ENCODE peak calls at places on chromosomes 6 and 20, in nine cellular contexts. W, S, I, N, Q, A, R, O and X are unnamed samples. For H3K9me3, the result is how much of the 10 kb centered on the place peaks cover.

GRCh38 chr6:158321960-158322359 is 9.7 kb downstream of the TULP4 start:
- DNase-seq in A (no peak), O (no peak), R (no peak), W (no peak), S (no peak), Q (no peak), N (no peak), I (no peak), X (no peak)

GRCh38 chr20:34970193-34971037 is 14.7 kb downstream of the MYH7B start:
- DNase-seq in R (no peak), W (peak), A (no peak), O (no peak), I (no peak), Q (no peak), S (no peak), N (no peak), X (no peak)

GRCh38 chr6:50905297-50905696 is 86.6 kb downstream of the TFAP2B start:
- DNase-seq in N (no peak), Q (no peak), W (no peak), I (no peak), O (no peak), S (no peak), A (no peak), R (no peak), X (no peak)

GRCh38 chr6:145483191-145483996 is 251.9 kb downstream of the EPM2A start:
- DNase-seq in O (no peak), N (no peak), Q (no peak), R (no peak), S (no peak), W (no peak), I (no peak), A (no peak), X (no peak)

GRCh38 chr6:49333345-49334120 is 129.5 kb downstream of the MMUT start:
- DNase-seq in A (no peak), W (no peak), I (no peak), N (no peak), S (no peak), O (no peak), R (no peak), Q (no peak), X (no peak)

GRCh38 chr20:62390306-62391164 is 3.6 kb downstream of the RPS21 start:
- DNase-seq in N (no peak), O (no peak), Q (no peak), W (no peak), S (no peak), I (no peak), A (no peak), R (peak), X (no peak)

GRCh38 chr6:112466378-112467151 is 119.4 kb downstream of the RFPL4B start:
- DNase-seq in Q (no peak), R (no peak), O (no peak), N (no peak), W (no peak), I (no peak), S (no peak), A (no peak), X (no peak)

GRCh38 chr6:26180346-26180745 is 93.1 kb downstream of the HFE start:
- DNase-seq in Q (no peak), I (no peak), S (no peak), N (no peak), W (no peak), A (peak), R (no peak), O (no peak), X (no peak)

GRCh38 chr6:122651604-122652003 is 41.4 kb downstream of the PKIB start:
- DNase-seq in Q (no peak), S (no peak), R (no peak), N (no peak), A (no peak), W (no peak), I (no peak), O (no peak), X (no peak)

GRCh38 chr6:5401845-5402738 is 140.8 kb downstream of the FARS2 start:
- DNase-seq in W (no peak), I (no peak), N (no peak), O (no peak), R (no peak), A (no peak), Q (no peak), S (no peak), X (no peak)

GRCh38 chr20:3970016-3970415 is 45.3 kb downstream of the RNF24 start:
- DNase-seq in R (no peak), A (no peak), S (no peak), I (no peak), O (no peak), N (no peak), W (no peak), Q (no peak), X (no peak)

GRCh38 chr20:62726716-62727583 is 18.3 kb downstream of the NTSR1 start:
- DNase-seq in S (no peak), R (peak), A (no peak), O (no peak), N (peak), Q (no peak), W (no peak), I (no peak), X (peak)

GRCh38 chr20:47360489-47361267 is 4.2 kb upstream of the ZMYND8 start:
- DNase-seq in R (peak), O (peak), Q (peak), W (peak), I (peak), S (no peak), N (peak), A (peak), X (peak)

GRCh38 chr20:36745234-36745926 is 510 bp downstream of the NDRG3 start:
- DNase-seq in I (no peak), S (no peak), N (peak), O (peak), R (no peak), Q (no peak), W (no peak), A (no peak), X (no peak)

GRCh38 chr6:15032015-15032414 is 213.9 kb upstream of the JARID2 start:
- DNase-seq in W (no peak), Q (no peak), I (no peak), R (no peak), S (no peak), N (no peak), O (no peak), A (no peak), X (no peak)

GRCh38 chr6:15036690-15037245 is 209.1 kb upstream of the JARID2 start:
- DNase-seq in A (peak), S (peak), O (no peak), W (no peak), I (peak), R (no peak), N (peak), Q (no peak), X (peak)

GRCh38 chr6:15038013-15038791 is 207.7 kb upstream of the JARID2 start:
- DNase-seq in S (no peak), R (no peak), A (peak), I (no peak), O (no peak), W (no peak), Q (no peak), N (no peak), X (no peak)

GRCh38 chr6:15037253-15037652 is 208.6 kb upstream of the JARID2 start:
- DNase-seq in S (no peak), W (no peak), Q (no peak), I (no peak), N (no peak), R (no peak), O (no peak), A (no peak), X (no peak)

GRCh38 chr6:15033850-15034203 is 212.0 kb upstream of the JARID2 start:
- DNase-seq in I (no peak), W (no peak), O (no peak), S (no peak), N (no peak), A (peak), Q (no peak), R (no peak), X (no peak)
- H3K9me3 ChIP-seq in I (under half), W (under half), O (under half), S (under half), N (under half), A (under half), Q (under half), R (under half), X (under half)

GRCh38 chr20:55333798-55334197 is 671.5 kb downstream of the CBLN4 start:
- DNase-seq in N (no peak), I (no peak), R (no peak), Q (no peak), S (no peak), O (no peak), A (no peak), W (no peak), X (no peak)
- H3K9me3 ChIP-seq in N (under half), I (under half), R (under half), Q (under half), S (under half), O (under half), A (under half), W (under half), X (under half)

GRCh38 chr6:22784611-22785010 is 215.2 kb downstream of the HDGFL1 start:
- DNase-seq in O (no peak), I (no peak), Q (no peak), S (no peak), W (no peak), N (no peak), R (no peak), A (no peak), X (no peak)

GRCh38 chr6:22789315-22789714 is 219.9 kb downstream of the HDGFL1 start:
- DNase-seq in R (no peak), N (no peak), Q (no peak), A (no peak), O (no peak), S (no peak), I (no peak), W (no peak), X (no peak)

GRCh38 chr6:22783921-22784320 is 214.6 kb downstream of the HDGFL1 start:
- DNase-seq in S (no peak), A (no peak), I (no peak), Q (no peak), O (no peak), W (no peak), R (no peak), N (no peak), X (no peak)

GRCh38 chr6:22788038-22788437 is 218.7 kb downstream of the HDGFL1 start:
- DNase-seq in W (no peak), I (no peak), O (no peak), Q (no peak), N (no peak), R (no peak), S (no peak), A (no peak), X (no peak)

GRCh38 chr6:22785036-22785435 is 215.7 kb downstream of the HDGFL1 start:
- DNase-seq in N (no peak), S (no peak), O (no peak), W (no peak), R (no peak), A (no peak), I (no peak), Q (no peak), X (no peak)
- H3K9me3 ChIP-seq in N (under half), S (under half), O (under half), W (under half), R (under half), A (under half), I (under half), Q (under half), X (under half)

GRCh38 chr6:168459572-168459971 is 18.6 kb downstream of the SMOC2 start:
- DNase-seq in O (no peak), Q (no peak), S (no peak), I (no peak), N (no peak), R (peak), A (no peak), W (no peak), X (no peak)
- H3K9me3 ChIP-seq in O (under half), Q (under half), S (under half), I (under half), N (under half), R (under half), A (under half), W (under half), X (under half)

GRCh38 chr6:42820509-42821340 is 38.9 kb downstream of the BICRAL start:
- DNase-seq in N (peak), S (no peak), O (no peak), W (no peak), R (no peak), I (peak), Q (peak), A (no peak), X (no peak)
- H3K9me3 ChIP-seq in N (under half), S (under half), O (under half), W (under half), R (under half), I (under half), Q (under half), A (under half), X (under half)

GRCh38 chr20:49288250-49288751 is 10.4 kb upstream of the ZNFX1 start:
- DNase-seq in W (no peak), O (no peak), N (no peak), I (no peak), A (peak), S (no peak), Q (no peak), R (no peak), X (no peak)
- H3K9me3 ChIP-seq in W (under half), O (under half), N (under half), I (under half), A (under half), S (under half), Q (half or more), R (under half), X (under half)